ENCODE peak calls at places on chromosome 1, in five cellular contexts. L is iris pigment epithelial cell; C is naive thymus-derived CD8-positive, alpha-beta T cell; O is fibroblast of villous mesenchyme; U is hepatic stellate cell. K is an unnamed sample.

GRCh38 chr1:1602941-1603506 is 3.1 kb upstream of the FNDC10 start:
- DNase-seq in U (no peak), L (no peak), O (no peak), C (no peak), K (no peak)

GRCh38 chr1:49728377-49728776 is 295.4 kb downstream of the AGBL4 start:
- DNase-seq in O (no peak), C (no peak), U (no peak), L (no peak), K (no peak)

GRCh38 chr1:219367496-219367895 is 193.8 kb downstream of the LYPLAL1 start:
- DNase-seq in O (no peak), U (no peak), C (no peak), L (no peak), K (no peak)

GRCh38 chr1:88519156-88519555 is 164.9 kb upstream of the PKN2 start:
- DNase-seq in U (no peak), L (no peak), O (peak; percentile 6), C (no peak), K (no peak)

GRCh38 chr1:24724345-24725208 is 20.7 kb upstream of the CLIC4 start:
- DNase-seq in L (peak; percentile 90), U (peak; percentile 94), O (peak; percentile 84), C (no peak), K (no peak)

GRCh38 chr1:21350132-21350885 is 60.0 kb upstream of the ECE1 start:
- DNase-seq in L (no peak), O (no peak), U (no peak), C (no peak), K (no peak)

GRCh38 chr1:214516434-214517326 is 34.7 kb downstream of the PTPN14 start:
- DNase-seq in U (no peak), O (no peak), L (no peak), C (no peak), K (no peak)

GRCh38 chr1:152752225-152752624 is 5.6 kb upstream of the KPRP start:
- DNase-seq in U (peak; percentile 53), O (peak; percentile 34), C (no peak), L (peak; percentile 9), K (no peak)

GRCh38 chr1:87093286-87093685 is 178.9 kb downstream of the HS2ST1 start:
- DNase-seq in L (peak; percentile 40), C (no peak), O (no peak), U (no peak), K (no peak)

GRCh38 chr1:36119451-36119850 is 5.6 kb downstream of the COL8A2 start:
- DNase-seq in U (peak; percentile 54), L (no peak), C (no peak), O (no peak), K (no peak)

GRCh38 chr1:27618341-27619067 is 14.6 kb upstream of the AHDC1 start:
- DNase-seq in O (no peak), C (no peak), U (no peak), L (no peak), K (no peak)

GRCh38 chr1:100862591-100862990 is 32.1 kb downstream of the EXTL2 start:
- DNase-seq in L (peak; percentile 81), C (no peak), O (peak; percentile 44), U (no peak), K (no peak)

GRCh38 chr1:67759692-67760029 is 73.6 kb downstream of the GNG12 start:
- DNase-seq in C (no peak), U (peak; percentile 26), L (no peak), O (no peak), K (no peak)